ENCODE peak calls at places on chromosomes 3 and 15, in five cellular contexts. One of them, this sample, is unnamed.

GRCh38 chr3:127655641-127656040 is 17.1 kb upstream of the ABTB1 start:
- DNase-seq in iPS-NIHi11: no peak
- DNase-seq in ACHN: no peak
- DNase-seq in WERI-Rb-1: no peak
- DNase-seq in A549: no peak
- DNase-seq in this sample: no peak

GRCh38 chr3:190892328-190893011 is 30.0 kb upstream of the GMNC start:
- DNase-seq in iPS-NIHi11: peak; percentile 22
- DNase-seq in ACHN: no peak
- DNase-seq in WERI-Rb-1: peak; percentile 35
- DNase-seq in A549: no peak
- DNase-seq in this sample: no peak

GRCh38 chr3:142963266-142964149 is at the start of gene PAQR9:
- DNase-seq in iPS-NIHi11: peak; percentile 80
- DNase-seq in ACHN: peak; percentile 52
- DNase-seq in WERI-Rb-1: peak; percentile 67
- DNase-seq in A549: peak; percentile 44
- DNase-seq in this sample: peak; percentile 32

GRCh38 chr15:95812491-95812890 is 518.0 kb upstream of the NR2F2 start:
- DNase-seq in iPS-NIHi11: no peak
- DNase-seq in ACHN: no peak
- DNase-seq in WERI-Rb-1: no peak
- DNase-seq in A549: no peak
- DNase-seq in this sample: no peak

GRCh38 chr3:150078983-150079739 is 108.5 kb upstream of the PFN2 start:
- DNase-seq in iPS-NIHi11: no peak
- DNase-seq in ACHN: peak; percentile 75
- DNase-seq in WERI-Rb-1: no peak
- DNase-seq in A549: peak; percentile 27
- DNase-seq in this sample: no peak

GRCh38 chr3:65851827-65852226 is 186.9 kb downstream of the MAGI1 start:
- DNase-seq in iPS-NIHi11: no peak
- DNase-seq in ACHN: no peak
- DNase-seq in WERI-Rb-1: no peak
- DNase-seq in A549: no peak
- DNase-seq in this sample: no peak

GRCh38 chr3:98521897-98522537 is 685 bp downstream of the CLDND1 start:
- DNase-seq in iPS-NIHi11: peak; percentile 34
- DNase-seq in ACHN: peak; percentile 75
- DNase-seq in WERI-Rb-1: peak; percentile 19
- DNase-seq in A549: peak; percentile 59
- DNase-seq in this sample: peak; percentile 74

GRCh38 chr3:171245796-171246453 is 214.3 kb downstream of the TNIK start:
- DNase-seq in iPS-NIHi11: no peak
- DNase-seq in ACHN: no peak
- DNase-seq in WERI-Rb-1: no peak
- DNase-seq in A549: no peak
- DNase-seq in this sample: no peak

GRCh38 chr3:146542179-146542578 is 2.2 kb downstream of the PLSCR1 start:
- DNase-seq in iPS-NIHi11: no peak
- DNase-seq in ACHN: no peak
- DNase-seq in WERI-Rb-1: no peak
- DNase-seq in A549: no peak
- DNase-seq in this sample: peak; percentile 26

GRCh38 chr15:35654334-35654733 is 108.4 kb upstream of the DPH6 start:
- DNase-seq in iPS-NIHi11: no peak
- DNase-seq in ACHN: no peak
- DNase-seq in WERI-Rb-1: no peak
- DNase-seq in A549: no peak
- DNase-seq in this sample: no peak

GRCh38 chr3:29145370-29145769 is 135.5 kb upstream of the RBMS3 start:
- DNase-seq in iPS-NIHi11: no peak
- DNase-seq in ACHN: no peak
- DNase-seq in WERI-Rb-1: no peak
- DNase-seq in A549: no peak
- DNase-seq in this sample: no peak

GRCh38 chr15:60444289-60444912 is 34.5 kb downstream of the ICE2 start:
- DNase-seq in iPS-NIHi11: no peak
- DNase-seq in ACHN: peak; percentile 40
- DNase-seq in WERI-Rb-1: no peak
- DNase-seq in A549: peak; percentile 50
- DNase-seq in this sample: no peak

GRCh38 chr3:179318876-179319275 is 4.0 kb upstream of the ZNF639 start:
- DNase-seq in iPS-NIHi11: no peak
- DNase-seq in ACHN: no peak
- DNase-seq in WERI-Rb-1: no peak
- DNase-seq in A549: no peak
- DNase-seq in this sample: no peak

GRCh38 chr15:75198560-75199346 is 2.9 kb upstream of the C15orf39 start:
- DNase-seq in iPS-NIHi11: no peak
- DNase-seq in ACHN: peak; percentile 62
- DNase-seq in WERI-Rb-1: peak; percentile 30
- DNase-seq in A549: peak; percentile 76
- DNase-seq in this sample: no peak

GRCh38 chr3:123244128-123244527 is 42.4 kb downstream of the SEC22A start:
- DNase-seq in iPS-NIHi11: peak; percentile 23
- DNase-seq in ACHN: no peak
- DNase-seq in WERI-Rb-1: no peak
- DNase-seq in A549: no peak
- DNase-seq in this sample: no peak

GRCh38 chr3:141454906-141455602 is 31.8 kb upstream of the RASA2 start:
- DNase-seq in iPS-NIHi11: peak; percentile 88
- DNase-seq in ACHN: peak; percentile 74
- DNase-seq in WERI-Rb-1: peak; percentile 31
- DNase-seq in A549: peak; percentile 88
- DNase-seq in this sample: no peak

GRCh38 chr15:78322243-78322642 is 17.9 kb upstream of the CRABP1 start:
- DNase-seq in iPS-NIHi11: no peak
- DNase-seq in ACHN: no peak
- DNase-seq in WERI-Rb-1: no peak
- DNase-seq in A549: peak; percentile 35
- DNase-seq in this sample: no peak

GRCh38 chr15:72319360-72319984 is 485 bp downstream of the CELF6 start:
- DNase-seq in iPS-NIHi11: peak; percentile 99
- DNase-seq in ACHN: peak; percentile 75
- DNase-seq in WERI-Rb-1: peak; percentile 58
- DNase-seq in A549: peak; percentile 62
- DNase-seq in this sample: peak; percentile 73

GRCh38 chr3:49465269-49466034 is 4.6 kb upstream of the DAG1 start:
- DNase-seq in iPS-NIHi11: no peak
- DNase-seq in ACHN: no peak
- DNase-seq in WERI-Rb-1: no peak
- DNase-seq in A549: no peak
- DNase-seq in this sample: peak; percentile 71

GRCh38 chr15:63331456-63331855 is 50.2 kb downstream of the CA12 start:
- DNase-seq in iPS-NIHi11: no peak
- DNase-seq in ACHN: no peak
- DNase-seq in WERI-Rb-1: no peak
- DNase-seq in A549: no peak
- DNase-seq in this sample: no peak

GRCh38 chr15:87461621-87462020 is 794.9 kb downstream of the NTRK3 start:
- DNase-seq in iPS-NIHi11: no peak
- DNase-seq in ACHN: no peak
- DNase-seq in WERI-Rb-1: no peak
- DNase-seq in A549: no peak
- DNase-seq in this sample: no peak

GRCh38 chr15:54082836-54083492 is 104.7 kb downstream of the UNC13C start:
- DNase-seq in iPS-NIHi11: peak; percentile 69
- DNase-seq in ACHN: peak; percentile 17
- DNase-seq in WERI-Rb-1: peak; percentile 19
- DNase-seq in A549: peak; percentile 3
- DNase-seq in this sample: no peak

GRCh38 chr15:76183906-76184639 is 124.3 kb downstream of the TMEM266 start:
- DNase-seq in iPS-NIHi11: no peak
- DNase-seq in ACHN: no peak
- DNase-seq in WERI-Rb-1: no peak
- DNase-seq in A549: no peak
- DNase-seq in this sample: no peak

GRCh38 chr15:63555520-63555919 is 41.7 kb upstream of the FBXL22 start:
- DNase-seq in iPS-NIHi11: no peak
- DNase-seq in ACHN: no peak
- DNase-seq in WERI-Rb-1: no peak
- DNase-seq in A549: no peak
- DNase-seq in this sample: no peak

GRCh38 chr3:103976931-103977339 is 1389.8 kb upstream of the ALCAM start:
- DNase-seq in iPS-NIHi11: no peak
- DNase-seq in ACHN: no peak
- DNase-seq in WERI-Rb-1: no peak
- DNase-seq in A549: no peak
- DNase-seq in this sample: no peak

GRCh38 chr3:170806676-170807075 is 63.3 kb downstream of the RPL22L1 start:
- DNase-seq in iPS-NIHi11: no peak
- DNase-seq in ACHN: no peak
- DNase-seq in WERI-Rb-1: no peak
- DNase-seq in A549: no peak
- DNase-seq in this sample: no peak

GRCh38 chr15:54149115-54149531 is 170.9 kb downstream of the UNC13C start:
- DNase-seq in iPS-NIHi11: no peak
- DNase-seq in ACHN: no peak
- DNase-seq in WERI-Rb-1: no peak
- DNase-seq in A549: no peak
- DNase-seq in this sample: no peak

GRCh38 chr3:38573111-38573510 is 76.4 kb downstream of the SCN5A start:
- DNase-seq in iPS-NIHi11: no peak
- DNase-seq in ACHN: no peak
- DNase-seq in WERI-Rb-1: no peak
- DNase-seq in A549: no peak
- DNase-seq in this sample: no peak

GRCh38 chr15:70870066-70870465 is 16.1 kb upstream of the LARP6 start:
- DNase-seq in iPS-NIHi11: no peak
- DNase-seq in ACHN: no peak
- DNase-seq in WERI-Rb-1: no peak
- DNase-seq in A549: no peak
- DNase-seq in this sample: no peak

GRCh38 chr3:156483961-156484787 is 70.7 kb downstream of the SSR3 start:
- DNase-seq in iPS-NIHi11: no peak
- DNase-seq in ACHN: peak; percentile 36
- DNase-seq in WERI-Rb-1: no peak
- DNase-seq in A549: no peak
- DNase-seq in this sample: no peak

GRCh38 chr15:67746022-67746421 is 79.3 kb upstream of the SKOR1 start:
- DNase-seq in iPS-NIHi11: no peak
- DNase-seq in ACHN: no peak
- DNase-seq in WERI-Rb-1: no peak
- DNase-seq in A549: no peak
- DNase-seq in this sample: no peak